ENCODE peak calls at places on chromosomes 4 and X, in four cellular contexts. O is K562, N is GM12878, F is A549. B is an unnamed sample.

GRCh38 chr4:53974561-53974960 is 89.8 kb downstream of the CHIC2 start:
- DNase-seq in O (no peak), N (no peak), F (no peak), B (no peak)

GRCh38 chr4:42133006-42133405 is 19.4 kb downstream of the BEND4 start:
- DNase-seq in O (no peak), F (no peak), N (no peak), B (no peak)

GRCh38 chrX:101417981-101418841 is 10.2 kb downstream of the HNRNPH2 start:
- DNase-seq in O (no peak), F (no peak), N (no peak), B (peak; percentile 71)

GRCh38 chr4:152460488-152460887 is 75.4 kb downstream of the FBXW7 start:
- DNase-seq in O (no peak), F (no peak), N (peak; percentile 43), B (peak; percentile 86)

GRCh38 chr4:69936566-69936965 is 5.7 kb downstream of the CSN1S1 start:
- DNase-seq in O (no peak), F (no peak), N (no peak), B (no peak)

GRCh38 chr4:7806080-7806630 is 133.5 kb downstream of the AFAP1 start:
- DNase-seq in O (no peak), F (peak; percentile 61), N (no peak), B (no peak)

GRCh38 chr4:108799335-108799734 is 36.5 kb upstream of the ETNPPL start:
- DNase-seq in F (no peak), N (no peak), O (no peak), B (no peak)

GRCh38 chrX:118974088-118974907 is at the start of gene LONRF3:
- DNase-seq in N (no peak), F (peak; percentile 53), O (peak; percentile 38), B (peak; percentile 86)

GRCh38 chr4:77820836-77821561 is 1.8 kb upstream of the CNOT6L start:
- DNase-seq in F (no peak), O (no peak), N (no peak), B (peak; percentile 45)

GRCh38 chr4:98786866-98787265 is 128.5 kb upstream of the TSPAN5 start:
- DNase-seq in O (peak; percentile 33), N (no peak), F (no peak), B (peak; percentile 24)

GRCh38 chr4:5470318-5470889 is 238.0 kb downstream of the EVC2 start:
- DNase-seq in O (no peak), F (no peak), N (no peak), B (no peak)

GRCh38 chrX:11143931-11144678 is 33.0 kb downstream of the HCCS start:
- DNase-seq in O (peak; percentile 58), N (peak; percentile 42), F (peak; percentile 49), B (peak; percentile 70)

DNA sequence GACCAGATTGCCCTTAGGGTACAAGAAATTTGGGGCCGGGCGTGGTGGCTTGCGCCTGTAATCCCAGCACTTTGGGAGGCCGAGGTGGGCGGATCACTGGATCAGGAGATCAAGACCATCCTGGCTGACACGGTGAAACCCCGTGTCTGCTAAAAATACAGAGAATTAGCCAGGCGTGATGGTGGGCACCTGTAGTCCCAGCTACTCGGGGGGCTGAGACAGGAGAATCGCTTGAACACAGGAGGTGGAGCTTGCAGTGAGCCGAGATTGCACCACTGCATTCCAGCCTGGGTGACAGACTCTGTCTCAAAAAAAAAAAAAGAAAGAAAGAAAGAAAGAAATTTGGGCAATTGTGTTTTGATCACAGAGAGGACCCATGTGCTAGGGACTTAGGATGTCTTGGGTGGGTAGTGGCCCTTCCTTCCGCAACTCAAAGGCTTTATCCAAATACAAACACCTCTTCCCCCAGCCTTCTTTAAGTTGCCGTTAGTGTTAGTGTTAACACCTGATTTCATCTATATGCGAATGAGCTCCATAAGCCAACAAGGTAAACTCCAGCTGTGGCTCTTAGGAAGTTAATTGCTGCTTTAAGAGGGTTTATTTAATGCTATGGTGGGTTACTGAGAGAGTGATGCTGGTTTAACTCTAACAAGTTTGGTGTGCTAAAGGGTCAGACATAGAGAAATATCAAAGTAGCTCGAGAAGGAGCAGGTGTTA is 8.6 kb upstream of the CCDC110 start:
- DNase-seq in N (no peak), F (no peak), O (no peak), B (no peak)
- TF ChIP-seq MAX in N (no peak), F (no peak), O (no peak), B (no peak)

DNA sequence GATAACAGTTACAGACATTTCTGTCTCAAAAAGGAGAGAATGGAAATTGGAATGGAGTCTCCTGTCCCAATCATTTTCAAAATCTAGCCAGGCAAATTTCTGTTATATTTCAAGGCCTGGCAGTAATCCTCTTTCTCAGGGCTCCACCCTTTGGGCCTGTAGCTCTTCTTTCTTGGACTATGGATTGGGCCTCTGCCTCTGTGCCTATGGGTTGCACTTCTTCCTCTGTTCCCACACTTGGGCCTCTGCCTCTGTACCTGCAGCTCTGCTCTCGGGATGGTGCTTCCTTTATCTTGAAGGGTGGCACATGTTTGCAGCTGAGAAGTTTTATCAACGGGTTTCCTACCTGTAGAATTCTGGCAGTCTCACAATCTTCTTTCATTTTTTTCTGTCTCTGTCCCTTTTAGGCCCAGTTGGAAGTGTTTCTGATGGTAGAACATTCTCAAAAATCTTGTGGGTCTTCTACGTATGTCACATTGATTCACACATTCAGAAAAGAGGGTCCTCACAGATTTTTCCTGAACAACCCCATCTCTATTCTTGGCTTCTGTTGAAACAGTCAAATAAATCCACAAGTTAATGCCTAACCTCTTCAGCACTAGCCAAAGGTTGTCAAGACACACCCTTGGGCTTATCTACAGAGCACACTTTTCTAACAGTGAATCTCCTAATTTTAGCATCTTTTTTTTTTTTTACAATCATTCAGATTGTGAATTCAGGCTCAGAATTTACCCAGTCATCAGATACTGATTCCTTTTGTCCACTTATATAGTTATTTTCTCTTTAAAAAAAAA is 719.0 kb downstream of the RPA4 start:
- DNase-seq in O (no peak), F (no peak), N (no peak), B (no peak)
- TF ChIP-seq MYC in O (no peak), F (no peak), N (no peak), B (no peak)

DNA sequence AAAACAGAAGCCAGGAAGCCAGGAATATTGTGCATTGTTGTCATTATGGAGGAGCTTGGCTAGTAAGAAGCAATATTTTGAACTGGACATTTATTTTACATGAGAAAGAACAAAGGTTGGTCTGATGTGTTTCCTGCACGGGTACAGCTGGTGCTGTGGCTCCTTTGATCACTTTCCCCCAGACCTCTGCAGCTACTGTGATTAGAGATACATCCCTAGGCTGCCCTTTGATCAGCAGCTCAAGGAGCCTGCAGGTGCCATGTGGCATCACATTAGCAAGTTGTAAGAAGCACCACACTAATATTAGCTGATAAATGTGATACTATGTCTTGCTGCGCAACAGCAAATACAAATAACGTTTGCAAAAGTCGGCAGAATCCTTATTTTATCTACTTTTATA is 2.5 kb downstream of the PDGFC start:
- DNase-seq in N (no peak), O (no peak), F (no peak), B (no peak)
- H3K4me3 ChIP-seq in N (no peak overlapping the region), O (no peak overlapping the region), F (no peak overlapping the region), B (no peak overlapping the region)

GRCh38 chr4:86921608-86922252 is 13.1 kb upstream of the AFF1 start:
- DNase-seq in F (no peak), O (no peak), N (no peak), B (peak; percentile 78)
- TF ChIP-seq MAX in F (no peak), O (no peak), N (no peak), B (no peak)

DNA sequence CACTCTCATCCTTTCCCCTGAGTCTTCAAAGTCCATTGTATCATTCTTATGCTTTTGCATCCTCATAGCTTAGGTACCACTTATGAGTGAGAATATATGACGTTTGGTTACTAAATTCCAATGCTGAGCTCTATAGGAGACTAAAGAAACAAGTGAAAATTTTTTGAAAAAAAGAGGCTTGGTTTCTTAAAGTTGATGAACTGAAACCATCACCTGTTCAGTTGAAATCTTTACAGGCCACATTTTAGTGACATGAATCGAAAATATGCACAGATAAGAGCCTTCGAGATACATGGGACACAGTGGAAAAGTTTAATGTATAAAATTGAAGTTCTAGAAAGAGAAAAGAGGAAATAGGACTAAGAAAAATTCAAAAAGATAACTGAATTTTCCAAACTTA is 195.8 kb downstream of the GPM6A start:
- DNase-seq in F (no peak), N (no peak), O (no peak), B (no peak)
- TF ChIP-seq MYC in F (no peak), N (no peak), O (no peak), B (no peak)

GRCh38 chr4:119031218-119031617 is 104.4 kb upstream of the MYOZ2 start:
- DNase-seq in O (no peak), N (no peak), F (no peak), B (no peak)
- H3K4me3 ChIP-seq in O (no peak overlapping the region), N (no peak overlapping the region), F (no peak overlapping the region), B (no peak overlapping the region)

GRCh38 chrX:115559672-115560071 is 1.3 kb upstream of the PLS3 start:
- DNase-seq in F (peak; percentile 40), O (no peak), N (no peak), B (no peak)

GRCh38 chrX:115562492-115562872 is 1.5 kb downstream of the PLS3 start:
- DNase-seq in N (no peak), O (no peak), F (peak; percentile 19), B (no peak)

GRCh38 chrX:115561605-115562491 is 874 bp downstream of the PLS3 start:
- DNase-seq in F (peak; percentile 33), N (no peak), O (peak; percentile 5), B (no peak)

GRCh38 chrX:115560211-115560977 is 580 bp upstream of the PLS3 start:
- DNase-seq in F (peak; percentile 60), N (no peak), O (no peak), B (no peak)

DNA sequence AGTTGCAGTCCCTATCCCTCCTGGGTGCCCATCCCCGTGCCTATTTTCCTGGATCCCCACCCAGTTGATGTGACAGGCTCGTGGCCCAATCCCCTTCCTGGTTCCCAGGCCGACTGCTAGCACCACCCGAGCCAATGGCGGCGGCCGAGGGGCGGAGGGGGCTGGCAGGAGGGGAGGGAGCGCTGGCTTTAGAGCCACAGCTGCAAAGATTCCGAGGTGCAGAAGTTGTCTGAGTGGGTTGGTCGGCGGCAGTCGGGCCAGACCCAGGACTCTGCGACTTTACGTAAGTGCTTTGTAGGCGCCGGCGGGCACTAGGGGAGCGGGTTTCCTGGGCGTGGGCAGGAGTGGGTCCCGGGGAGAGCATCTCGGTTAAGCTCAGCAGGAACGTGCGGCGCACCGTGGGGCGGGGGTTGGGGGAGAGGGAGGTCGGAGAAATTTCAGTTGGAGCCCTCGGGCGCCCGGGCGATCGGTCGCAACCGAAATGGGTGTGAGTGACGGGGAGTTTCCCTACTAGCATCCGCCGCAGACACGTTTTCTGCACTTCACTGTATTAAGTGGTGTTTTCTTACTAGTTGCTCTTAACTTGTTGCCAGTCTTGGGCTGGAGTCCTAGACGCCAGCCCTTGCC is at the start of gene PLS3:
- DNase-seq in N (no peak), F (peak; percentile 89), O (no peak), B (no peak)
- TF ChIP-seq MAX in N (no peak), F (no peak), O (no peak), B (no peak)

DNA sequence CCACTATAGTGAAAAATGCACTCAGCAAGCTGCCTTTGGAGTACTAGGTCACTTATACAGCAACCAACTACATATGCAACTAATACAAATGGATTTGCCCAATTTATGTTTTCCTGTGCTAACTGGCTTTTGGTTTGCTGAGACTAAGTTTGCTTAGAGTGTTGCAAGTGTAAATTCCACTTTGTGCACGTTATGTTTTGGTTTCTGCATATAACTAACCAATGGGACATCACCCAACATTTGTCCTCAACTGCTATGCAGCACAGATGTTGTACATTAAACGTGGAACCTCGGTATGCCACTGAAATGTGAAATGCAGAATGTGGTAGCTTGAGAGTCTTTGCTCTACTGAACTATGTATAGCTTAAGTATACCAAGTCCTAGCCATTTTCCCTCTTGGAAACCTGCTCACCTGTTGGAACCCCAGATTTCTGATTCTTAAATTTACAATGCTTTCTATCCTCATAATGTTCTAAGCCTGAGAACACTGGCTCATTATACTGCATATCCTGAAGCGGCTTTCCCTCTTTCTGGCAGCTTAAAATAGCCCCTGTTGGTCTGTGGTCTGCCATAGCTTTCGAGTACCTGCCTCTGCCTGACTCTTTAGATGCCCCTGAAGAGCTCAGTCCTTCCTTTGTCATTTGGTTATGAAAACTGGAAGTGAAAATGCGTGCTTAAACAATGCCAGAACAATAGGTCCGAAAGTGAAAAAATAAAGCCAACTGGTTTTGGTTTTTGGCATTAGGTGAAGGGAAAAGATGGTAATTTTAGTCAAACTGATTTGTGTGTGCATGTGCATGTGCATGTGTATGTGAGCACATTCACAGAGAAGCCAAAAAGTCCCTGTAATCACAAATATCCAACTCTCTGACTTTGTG is 158.0 kb downstream of the SH2D1A start:
- DNase-seq in O (no peak), N (peak; percentile 36), F (no peak), B (no peak)
- TF ChIP-seq MYC in O (no peak), N (no peak), F (no peak), B (no peak)